ENCODE peak calls at places on chromosome 10, in four cellular contexts. One of them, this sample, is unnamed.

GRCh38 chr10:122374859-122375721 is 582 bp downstream of the PLEKHA1 start:
- DNase-seq in K562: peak
- DNase-seq in GM12878: peak
- DNase-seq in HepG2: peak
- DNase-seq in this sample: peak

GRCh38 chr10:72792288-72792687 is 100.3 kb downstream of the MCU start:
- DNase-seq in K562: no peak
- DNase-seq in GM12878: no peak
- DNase-seq in HepG2: no peak
- DNase-seq in this sample: no peak

GRCh38 chr10:30583778-30584415 is 45.7 kb downstream of the LYZL2 start:
- DNase-seq in K562: peak
- DNase-seq in GM12878: peak
- DNase-seq in HepG2: peak
- DNase-seq in this sample: no peak

GRCh38 chr10:48880016-48880705 is 59.5 kb downstream of the LRRC18 start:
- DNase-seq in K562: no peak
- DNase-seq in GM12878: no peak
- DNase-seq in HepG2: no peak
- DNase-seq in this sample: no peak

GRCh38 chr10:1120761-1121160 is 64.6 kb downstream of the WDR37 start:
- DNase-seq in K562: no peak
- DNase-seq in GM12878: no peak
- DNase-seq in HepG2: no peak
- DNase-seq in this sample: no peak

GRCh38 chr10:129992356-129992755 is 28.3 kb upstream of the EBF3 start:
- DNase-seq in K562: no peak
- DNase-seq in GM12878: no peak
- DNase-seq in HepG2: no peak
- DNase-seq in this sample: no peak

GRCh38 chr10:132143162-132143561 is 43.6 kb upstream of the DPYSL4 start:
- DNase-seq in K562: no peak
- DNase-seq in GM12878: no peak
- DNase-seq in HepG2: no peak
- DNase-seq in this sample: no peak

GRCh38 chr10:88557659-88558058 is 25.5 kb downstream of the RNLS start:
- DNase-seq in K562: no peak
- DNase-seq in GM12878: no peak
- DNase-seq in HepG2: no peak
- DNase-seq in this sample: no peak

GRCh38 chr10:4650572-4650971 is 175.4 kb upstream of the AKR1E2 start:
- DNase-seq in K562: no peak
- DNase-seq in GM12878: no peak
- DNase-seq in HepG2: no peak
- DNase-seq in this sample: no peak

GRCh38 chr10:62993121-62993520 is 140.0 kb upstream of the NRBF2 start:
- DNase-seq in K562: no peak
- DNase-seq in GM12878: no peak
- DNase-seq in HepG2: no peak
- DNase-seq in this sample: no peak

GRCh38 chr10:52526251-52526823 is 212.3 kb downstream of the DKK1 start:
- DNase-seq in K562: no peak
- DNase-seq in GM12878: no peak
- DNase-seq in HepG2: no peak
- DNase-seq in this sample: no peak

GRCh38 chr10:30359373-30360206 is 10.5 kb upstream of the MTPAP start:
- DNase-seq in K562: peak
- DNase-seq in GM12878: peak
- DNase-seq in HepG2: peak
- DNase-seq in this sample: peak

GRCh38 chr10:11113156-11113555 is 95.5 kb downstream of the CELF2 start:
- DNase-seq in K562: peak
- DNase-seq in GM12878: peak
- DNase-seq in HepG2: no peak
- DNase-seq in this sample: no peak

GRCh38 chr10:119313645-119314044 is 106.3 kb downstream of the GRK5 start:
- DNase-seq in K562: no peak
- DNase-seq in GM12878: peak
- DNase-seq in HepG2: no peak
- DNase-seq in this sample: no peak

GRCh38 chr10:133143200-133143533 is 16.9 kb upstream of the KNDC1 start:
- DNase-seq in K562: peak
- DNase-seq in GM12878: no peak
- DNase-seq in HepG2: no peak
- DNase-seq in this sample: no peak

GRCh38 chr10:86354761-86355540 is 11.6 kb downstream of the GRID1 start:
- DNase-seq in K562: no peak
- DNase-seq in GM12878: no peak
- DNase-seq in HepG2: no peak
- DNase-seq in this sample: no peak

GRCh38 chr10:116866987-116867595 is 17.8 kb downstream of the ENO4 start:
- DNase-seq in K562: no peak
- DNase-seq in GM12878: no peak
- DNase-seq in HepG2: no peak
- DNase-seq in this sample: no peak

GRCh38 chr10:96442017-96442643 is 71.6 kb downstream of the TLL2 start:
- DNase-seq in K562: no peak
- DNase-seq in GM12878: no peak
- DNase-seq in HepG2: no peak
- DNase-seq in this sample: no peak

GRCh38 chr10:46079831-46080585 is 33.9 kb upstream of the MSMB start:
- DNase-seq in K562: no peak
- DNase-seq in GM12878: no peak
- DNase-seq in HepG2: no peak
- DNase-seq in this sample: no peak

GRCh38 chr10:132876131-132876860 is 66.1 kb downstream of the CFAP46 start:
- DNase-seq in K562: no peak
- DNase-seq in GM12878: no peak
- DNase-seq in HepG2: no peak
- DNase-seq in this sample: no peak

GRCh38 chr10:12914111-12914510 is 87.4 kb downstream of the CCDC3 start:
- DNase-seq in K562: no peak
- DNase-seq in GM12878: no peak
- DNase-seq in HepG2: no peak
- DNase-seq in this sample: no peak
- TF ChIP-seq FOXM1 in K562: no peak
- TF ChIP-seq FOXM1 in GM12878: no peak
- TF ChIP-seq FOXM1 in HepG2: no peak
- TF ChIP-seq FOXM1 in this sample: no peak

DNA sequence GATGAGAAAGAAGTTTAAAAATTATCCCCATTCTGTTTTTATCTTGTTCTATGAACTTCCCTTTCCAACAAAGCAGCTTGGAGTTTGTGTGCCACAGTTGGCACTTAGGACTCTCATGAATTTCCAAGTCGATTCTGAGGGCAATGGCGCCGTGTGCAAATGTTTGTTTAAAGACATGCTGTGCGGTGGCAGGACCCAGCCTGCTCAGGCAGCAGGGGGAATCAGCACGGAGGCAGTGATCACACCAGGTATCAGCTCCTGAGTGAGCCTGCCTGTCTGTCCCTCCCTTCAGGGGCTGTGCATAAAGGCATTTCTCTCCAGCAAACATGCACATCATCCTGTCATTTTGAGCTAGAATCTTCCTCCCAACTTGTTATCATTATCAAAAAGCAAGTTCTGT is 109.7 kb upstream of the WDR11 start:
- DNase-seq in K562: no peak
- DNase-seq in GM12878: no peak
- DNase-seq in HepG2: peak
- DNase-seq in this sample: peak
- TF ChIP-seq TARDBP in K562: no peak
- TF ChIP-seq TARDBP in GM12878: no peak
- TF ChIP-seq TARDBP in HepG2: no peak
- TF ChIP-seq TARDBP in this sample: no peak

GRCh38 chr10:2986341-2986933 is 80.9 kb upstream of the PFKP start:
- DNase-seq in K562: no peak
- DNase-seq in GM12878: no peak
- DNase-seq in HepG2: no peak
- DNase-seq in this sample: no peak

GRCh38 chr10:2990764-2991163 is 76.6 kb upstream of the PFKP start:
- DNase-seq in K562: no peak
- DNase-seq in GM12878: no peak
- DNase-seq in HepG2: peak
- DNase-seq in this sample: no peak

GRCh38 chr10:2992401-2993198 is 74.7 kb upstream of the PFKP start:
- DNase-seq in K562: no peak
- DNase-seq in GM12878: no peak
- DNase-seq in HepG2: no peak
- DNase-seq in this sample: no peak

GRCh38 chr10:2987185-2987768 is 80.1 kb upstream of the PFKP start:
- DNase-seq in K562: no peak
- DNase-seq in GM12878: no peak
- DNase-seq in HepG2: no peak
- DNase-seq in this sample: no peak

GRCh38 chr10:2989292-2989947 is 77.9 kb upstream of the PFKP start:
- DNase-seq in K562: peak
- DNase-seq in GM12878: no peak
- DNase-seq in HepG2: no peak
- DNase-seq in this sample: no peak
- TF ChIP-seq FOXM1 in K562: no peak
- TF ChIP-seq FOXM1 in GM12878: no peak
- TF ChIP-seq FOXM1 in HepG2: no peak
- TF ChIP-seq FOXM1 in this sample: no peak

GRCh38 chr10:125880719-125881118 is 373 bp downstream of the DHX32 start:
- DNase-seq in K562: no peak
- DNase-seq in GM12878: no peak
- DNase-seq in HepG2: no peak
- DNase-seq in this sample: no peak

GRCh38 chr10:125883198-125883597 is 2.1 kb upstream of the DHX32 start:
- DNase-seq in K562: no peak
- DNase-seq in GM12878: no peak
- DNase-seq in HepG2: no peak
- DNase-seq in this sample: no peak

GRCh38 chr10:125878957-125879835 is 1.9 kb downstream of the DHX32 start:
- DNase-seq in K562: no peak
- DNase-seq in GM12878: no peak
- DNase-seq in HepG2: peak
- DNase-seq in this sample: no peak

GRCh38 chr10:125881192-125881591 is at the start of gene DHX32:
- DNase-seq in K562: no peak
- DNase-seq in GM12878: no peak
- DNase-seq in HepG2: no peak
- DNase-seq in this sample: no peak

GRCh38 chr10:125882596-125882995 is 1.5 kb upstream of the DHX32 start:
- DNase-seq in K562: no peak
- DNase-seq in GM12878: no peak
- DNase-seq in HepG2: no peak
- DNase-seq in this sample: no peak
- TF ChIP-seq TARDBP in K562: no peak
- TF ChIP-seq TARDBP in GM12878: no peak
- TF ChIP-seq TARDBP in HepG2: no peak
- TF ChIP-seq TARDBP in this sample: no peak

GRCh38 chr10:100020161-100020882 is 10.6 kb upstream of the DNMBP start:
- DNase-seq in K562: no peak
- DNase-seq in GM12878: peak
- DNase-seq in HepG2: peak
- DNase-seq in this sample: no peak

GRCh38 chr10:100020883-100021248 is 11.1 kb upstream of the DNMBP start:
- DNase-seq in K562: no peak
- DNase-seq in GM12878: no peak
- DNase-seq in HepG2: no peak
- DNase-seq in this sample: no peak

GRCh38 chr10:100022403-100022802 is 12.7 kb upstream of the DNMBP start:
- DNase-seq in K562: no peak
- DNase-seq in GM12878: no peak
- DNase-seq in HepG2: no peak
- DNase-seq in this sample: no peak

GRCh38 chr10:100019824-100020160 is 10.0 kb upstream of the DNMBP start:
- DNase-seq in K562: no peak
- DNase-seq in GM12878: no peak
- DNase-seq in HepG2: peak
- DNase-seq in this sample: peak

DNA sequence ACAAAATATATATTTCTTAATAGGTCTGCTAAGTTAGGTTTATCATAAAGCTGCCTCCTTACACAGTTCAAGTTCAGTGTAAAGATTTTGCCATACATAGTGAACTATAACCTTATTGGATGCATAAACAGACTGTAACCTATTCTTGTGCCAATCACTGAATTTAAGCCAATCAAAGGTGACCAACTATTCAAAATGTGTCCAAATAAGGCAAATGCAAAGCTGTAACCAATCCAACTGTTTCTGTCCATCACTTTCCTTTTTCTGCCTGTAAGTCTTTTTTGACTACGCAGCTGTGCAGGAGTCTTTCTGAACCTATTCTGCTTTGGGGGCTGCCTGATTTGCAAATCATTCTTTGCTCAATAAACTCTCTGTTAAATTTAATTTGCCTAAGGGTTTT is 11.6 kb upstream of the DNMBP start:
- DNase-seq in K562: no peak
- DNase-seq in GM12878: peak
- DNase-seq in HepG2: no peak
- DNase-seq in this sample: no peak
- TF ChIP-seq FOXM1 in K562: no peak
- TF ChIP-seq FOXM1 in GM12878: no peak
- TF ChIP-seq FOXM1 in HepG2: no peak
- TF ChIP-seq FOXM1 in this sample: no peak

DNA sequence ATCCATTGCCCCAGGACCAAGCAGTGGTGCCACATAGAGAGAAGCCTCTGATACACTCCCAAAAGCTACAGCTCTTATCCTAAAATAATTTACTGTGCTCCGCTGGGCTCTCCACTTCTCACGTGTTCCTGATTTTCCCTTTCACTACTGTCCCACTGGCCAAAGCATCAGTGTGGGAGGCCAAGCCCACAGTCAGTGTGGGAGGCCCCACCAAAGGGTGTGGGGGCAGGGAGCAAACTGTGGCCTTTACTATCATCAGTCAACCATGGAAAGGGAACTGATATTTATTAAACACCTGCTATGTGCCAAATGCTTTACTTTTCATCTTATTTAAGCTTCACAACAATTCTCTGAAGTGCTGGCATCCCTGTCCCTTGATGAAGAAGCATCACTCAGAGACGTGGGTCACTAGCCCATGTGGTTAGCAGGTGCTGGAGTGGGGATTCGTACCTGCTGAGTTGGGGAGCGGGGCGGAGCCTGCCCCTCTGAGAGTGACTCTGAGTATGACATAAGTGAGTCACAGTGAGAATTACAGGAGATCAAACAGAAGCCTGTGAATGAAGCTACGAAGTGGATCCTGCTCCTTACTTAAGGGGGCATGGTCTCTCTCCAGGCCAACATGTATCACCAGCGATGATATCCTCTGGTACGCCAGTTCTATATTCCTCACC is 50.4 kb downstream of the PYROXD2 start:
- DNase-seq in K562: no peak
- DNase-seq in GM12878: no peak
- DNase-seq in HepG2: no peak
- DNase-seq in this sample: no peak
- TF ChIP-seq TARDBP in K562: no peak
- TF ChIP-seq TARDBP in GM12878: no peak
- TF ChIP-seq TARDBP in HepG2: no peak
- TF ChIP-seq TARDBP in this sample: no peak